ENCODE peak calls at places on chromosome 11, in eight cellular contexts. J, D, Q, C, N, P, O and A are unnamed samples.

GRCh38 chr11:121914508-121914907 is 201.5 kb downstream of the BLID start:
- DNase-seq in J (no peak), D (no peak), Q (no peak), C (no peak), N (no peak), P (no peak), O (no peak), A (no peak)

GRCh38 chr11:76742912-76743311 is 40.2 kb upstream of the TSKU start:
- DNase-seq in J (no peak), D (no peak), Q (no peak), C (no peak), N (no peak), P (no peak), O (no peak), A (no peak)

GRCh38 chr11:120141144-120142071 is 3.5 kb upstream of the TRIM29 start:
- DNase-seq in J (no peak), D (no peak), Q (no peak), C (no peak), N (no peak), P (no peak), O (peak), A (no peak)

GRCh38 chr11:12079726-12080556 is 30.4 kb upstream of the MICAL2 start:
- DNase-seq in J (no peak), D (peak), Q (peak), C (peak), N (no peak), P (peak), O (no peak), A (no peak)

GRCh38 chr11:123299721-123300120 is 104.7 kb upstream of the CLMP start:
- DNase-seq in J (no peak), D (no peak), Q (no peak), C (no peak), N (no peak), P (no peak), O (no peak), A (no peak)

GRCh38 chr11:289145-289705 is 299 bp downstream of the PGGHG start:
- DNase-seq in J (no peak), D (no peak), Q (no peak), C (no peak), N (no peak), P (no peak), O (no peak), A (peak)

GRCh38 chr11:1340111-1340510 is 30.7 kb upstream of the TOLLIP start:
- DNase-seq in J (no peak), D (no peak), Q (no peak), C (no peak), N (no peak), P (no peak), O (no peak), A (no peak)

GRCh38 chr11:27842290-27842689 is 142.0 kb upstream of the BDNF start:
- DNase-seq in J (no peak), D (no peak), Q (no peak), C (no peak), N (no peak), P (no peak), O (no peak), A (no peak)

GRCh38 chr11:120335928-120336640 is at the start of gene ARHGEF12:
- DNase-seq in J (peak), D (no peak), Q (peak), C (peak), N (peak), P (peak), O (peak), A (peak)

GRCh38 chr11:11010624-11011127 is 152.8 kb upstream of the ZBED5 start:
- DNase-seq in J (no peak), D (no peak), Q (peak), C (no peak), N (peak), P (peak), O (peak), A (no peak)

GRCh38 chr11:119832536-119832935 is 103.5 kb upstream of the NECTIN1 start:
- DNase-seq in J (no peak), D (no peak), Q (peak), C (no peak), N (no peak), P (no peak), O (peak), A (no peak)

GRCh38 chr11:68928481-68928880 is 24.8 kb downstream of the IGHMBP2 start:
- DNase-seq in J (no peak), D (no peak), Q (no peak), C (no peak), N (no peak), P (no peak), O (no peak), A (no peak)

GRCh38 chr11:92224394-92225205 is at the start of gene FAT3:
- DNase-seq in J (no peak), D (no peak), Q (peak), C (peak), N (no peak), P (peak), O (peak), A (no peak)

GRCh38 chr11:16942342-16942741 is 71.9 kb downstream of the PLEKHA7 start:
- DNase-seq in J (no peak), D (no peak), Q (no peak), C (no peak), N (no peak), P (no peak), O (no peak), A (no peak)

GRCh38 chr11:78265326-78265725 is 76.6 kb downstream of the USP35 start:
- DNase-seq in J (no peak), D (no peak), Q (no peak), C (no peak), N (no peak), P (no peak), O (no peak), A (no peak)